ENCODE peak calls at places on chromosomes 12 and 14, in seven cellular contexts. One of them, this sample, is unnamed.

GRCh38 chr14:53956427-53957201 is at the start of gene BMP4:
- DNase-seq in mesenchymal stem cell: peak
- DNase-seq in trophoblast cell: no peak
- DNase-seq in IMR-90: peak
- DNase-seq in mesendoderm: peak
- DNase-seq in H9: peak
- DNase-seq in neuronal stem cell: no peak
- DNase-seq in this sample: peak

GRCh38 chr14:75842624-75843023 is 139.2 kb downstream of the TGFB3 start:
- DNase-seq in IMR-90: no peak
- DNase-seq in trophoblast cell: no peak
- DNase-seq in mesendoderm: no peak
- DNase-seq in mesenchymal stem cell: no peak
- DNase-seq in H9: no peak
- DNase-seq in neuronal stem cell: no peak
- DNase-seq in this sample: no peak

GRCh38 chr14:99064262-99064954 is 207.6 kb downstream of the BCL11B start:
- DNase-seq in trophoblast cell: peak
- DNase-seq in mesenchymal stem cell: no peak
- DNase-seq in mesendoderm: no peak
- DNase-seq in H9: peak
- DNase-seq in neuronal stem cell: no peak
- DNase-seq in IMR-90: no peak
- DNase-seq in this sample: no peak

GRCh38 chr12:12645485-12645884 is 33.8 kb downstream of the CREBL2 start:
- DNase-seq in IMR-90: peak
- DNase-seq in neuronal stem cell: no peak
- DNase-seq in mesendoderm: peak
- DNase-seq in trophoblast cell: no peak
- DNase-seq in mesenchymal stem cell: peak
- DNase-seq in H9: peak
- DNase-seq in this sample: no peak

GRCh38 chr12:92561543-92561899 is 141.3 kb upstream of the PLEKHG7 start:
- DNase-seq in IMR-90: peak
- DNase-seq in mesenchymal stem cell: peak
- DNase-seq in mesendoderm: no peak
- DNase-seq in neuronal stem cell: no peak
- DNase-seq in trophoblast cell: no peak
- DNase-seq in H9: no peak
- DNase-seq in this sample: no peak

GRCh38 chr14:104390941-104391901 is 188.3 kb upstream of the C14orf180 start:
- DNase-seq in IMR-90: no peak
- DNase-seq in trophoblast cell: no peak
- DNase-seq in mesendoderm: no peak
- DNase-seq in neuronal stem cell: no peak
- DNase-seq in H9: peak
- DNase-seq in mesenchymal stem cell: no peak
- DNase-seq in this sample: no peak

GRCh38 chr12:42296503-42297109 is 29.3 kb downstream of the ZCRB1 start:
- DNase-seq in H9: no peak
- DNase-seq in neuronal stem cell: no peak
- DNase-seq in mesenchymal stem cell: peak
- DNase-seq in trophoblast cell: no peak
- DNase-seq in IMR-90: no peak
- DNase-seq in mesendoderm: peak
- DNase-seq in this sample: peak

GRCh38 chr12:64744422-64745258 is 14.6 kb downstream of the GNS start:
- DNase-seq in H9: no peak
- DNase-seq in mesendoderm: no peak
- DNase-seq in IMR-90: peak
- DNase-seq in neuronal stem cell: no peak
- DNase-seq in mesenchymal stem cell: peak
- DNase-seq in trophoblast cell: no peak
- DNase-seq in this sample: no peak

GRCh38 chr12:95386056-95386455 is 87.9 kb upstream of the METAP2 start:
- DNase-seq in mesendoderm: no peak
- DNase-seq in mesenchymal stem cell: no peak
- DNase-seq in neuronal stem cell: no peak
- DNase-seq in H9: no peak
- DNase-seq in trophoblast cell: no peak
- DNase-seq in IMR-90: no peak
- DNase-seq in this sample: no peak

GRCh38 chr12:1527789-1528188 is 66.6 kb downstream of the FBXL14 start:
- DNase-seq in neuronal stem cell: no peak
- DNase-seq in mesendoderm: no peak
- DNase-seq in mesenchymal stem cell: peak
- DNase-seq in trophoblast cell: no peak
- DNase-seq in H9: no peak
- DNase-seq in IMR-90: peak
- DNase-seq in this sample: no peak

GRCh38 chr12:49507139-49507538 is 31.7 kb upstream of the KCNH3 start:
- DNase-seq in neuronal stem cell: no peak
- DNase-seq in mesenchymal stem cell: peak
- DNase-seq in mesendoderm: no peak
- DNase-seq in IMR-90: peak
- DNase-seq in trophoblast cell: no peak
- DNase-seq in H9: no peak
- DNase-seq in this sample: no peak

GRCh38 chr12:132954471-132955048 is 1.5 kb downstream of the ZNF605 start:
- DNase-seq in neuronal stem cell: no peak
- DNase-seq in mesendoderm: no peak
- DNase-seq in IMR-90: no peak
- DNase-seq in H9: no peak
- DNase-seq in mesenchymal stem cell: no peak
- DNase-seq in trophoblast cell: no peak
- DNase-seq in this sample: no peak

GRCh38 chr12:75850751-75851462 is 180.7 kb downstream of the PHLDA1 start:
- DNase-seq in neuronal stem cell: no peak
- DNase-seq in mesenchymal stem cell: peak
- DNase-seq in trophoblast cell: no peak
- DNase-seq in H9: no peak
- DNase-seq in mesendoderm: peak
- DNase-seq in IMR-90: peak
- DNase-seq in this sample: no peak

GRCh38 chr14:20587489-20588154 is at the start of gene RNASE11:
- DNase-seq in neuronal stem cell: no peak
- DNase-seq in mesendoderm: no peak
- DNase-seq in IMR-90: no peak
- DNase-seq in mesenchymal stem cell: no peak
- DNase-seq in H9: no peak
- DNase-seq in trophoblast cell: no peak
- DNase-seq in this sample: peak

GRCh38 chr14:51342226-51342625 is 102.2 kb downstream of the TMX1 start:
- DNase-seq in trophoblast cell: no peak
- DNase-seq in IMR-90: peak
- DNase-seq in neuronal stem cell: no peak
- DNase-seq in mesendoderm: no peak
- DNase-seq in mesenchymal stem cell: peak
- DNase-seq in H9: no peak
- DNase-seq in this sample: no peak

GRCh38 chr12:49903700-49904423 is at the start of gene FAIM2:
- DNase-seq in H9: peak
- DNase-seq in trophoblast cell: no peak
- DNase-seq in mesendoderm: no peak
- DNase-seq in IMR-90: peak
- DNase-seq in neuronal stem cell: no peak
- DNase-seq in mesenchymal stem cell: peak
- DNase-seq in this sample: no peak

GRCh38 chr12:108701779-108702435 is 29.4 kb downstream of the CORO1C start:
- DNase-seq in neuronal stem cell: no peak
- DNase-seq in trophoblast cell: peak
- DNase-seq in mesendoderm: peak
- DNase-seq in mesenchymal stem cell: peak
- DNase-seq in H9: no peak
- DNase-seq in IMR-90: peak
- DNase-seq in this sample: no peak

GRCh38 chr12:9240776-9241175 is 32.6 kb upstream of the PZP start:
- DNase-seq in mesendoderm: no peak
- DNase-seq in trophoblast cell: no peak
- DNase-seq in H9: no peak
- DNase-seq in mesenchymal stem cell: no peak
- DNase-seq in neuronal stem cell: no peak
- DNase-seq in IMR-90: no peak
- DNase-seq in this sample: no peak

GRCh38 chr12:70964867-70965469 is 44.4 kb upstream of the PTPRR start:
- DNase-seq in mesendoderm: peak
- DNase-seq in mesenchymal stem cell: no peak
- DNase-seq in IMR-90: no peak
- DNase-seq in trophoblast cell: no peak
- DNase-seq in neuronal stem cell: no peak
- DNase-seq in H9: no peak
- DNase-seq in this sample: no peak

GRCh38 chr14:79370969-79371368 is 840.3 kb downstream of the DIO2 start:
- DNase-seq in mesenchymal stem cell: no peak
- DNase-seq in mesendoderm: no peak
- DNase-seq in H9: no peak
- DNase-seq in IMR-90: no peak
- DNase-seq in trophoblast cell: no peak
- DNase-seq in neuronal stem cell: no peak
- DNase-seq in this sample: no peak

GRCh38 chr12:26271024-26271423 is 75.7 kb downstream of the SSPN start:
- DNase-seq in H9: no peak
- DNase-seq in mesenchymal stem cell: peak
- DNase-seq in neuronal stem cell: no peak
- DNase-seq in IMR-90: peak
- DNase-seq in mesendoderm: peak
- DNase-seq in trophoblast cell: no peak
- DNase-seq in this sample: no peak

GRCh38 chr12:113040722-113041168 is 15.8 kb upstream of the DTX1 start:
- DNase-seq in IMR-90: peak
- DNase-seq in trophoblast cell: peak
- DNase-seq in H9: no peak
- DNase-seq in neuronal stem cell: no peak
- DNase-seq in mesendoderm: peak
- DNase-seq in mesenchymal stem cell: peak
- DNase-seq in this sample: no peak

GRCh38 chr12:23618718-23619117 is 330.8 kb downstream of the SOX5 start:
- DNase-seq in IMR-90: no peak
- DNase-seq in trophoblast cell: no peak
- DNase-seq in H9: no peak
- DNase-seq in neuronal stem cell: no peak
- DNase-seq in mesenchymal stem cell: no peak
- DNase-seq in mesendoderm: no peak
- DNase-seq in this sample: no peak

GRCh38 chr12:24821691-24822090 is 127.2 kb downstream of the BCAT1 start:
- DNase-seq in H9: no peak
- DNase-seq in IMR-90: peak
- DNase-seq in trophoblast cell: no peak
- DNase-seq in neuronal stem cell: no peak
- DNase-seq in mesendoderm: no peak
- DNase-seq in mesenchymal stem cell: peak
- DNase-seq in this sample: no peak

GRCh38 chr14:80233489-80233888 is 22.2 kb upstream of the DIO2 start:
- DNase-seq in mesendoderm: no peak
- DNase-seq in H9: no peak
- DNase-seq in trophoblast cell: no peak
- DNase-seq in IMR-90: no peak
- DNase-seq in neuronal stem cell: no peak
- DNase-seq in mesenchymal stem cell: no peak
- DNase-seq in this sample: no peak

GRCh38 chr12:51240971-51241370 is 2.3 kb downstream of the DAZAP2 start:
- DNase-seq in neuronal stem cell: no peak
- DNase-seq in mesendoderm: no peak
- DNase-seq in H9: no peak
- DNase-seq in IMR-90: peak
- DNase-seq in trophoblast cell: peak
- DNase-seq in mesenchymal stem cell: no peak
- DNase-seq in this sample: no peak

GRCh38 chr14:96582641-96582980 is 80.4 kb downstream of the PAPOLA start:
- DNase-seq in neuronal stem cell: no peak
- DNase-seq in mesenchymal stem cell: no peak
- DNase-seq in IMR-90: no peak
- DNase-seq in mesendoderm: no peak
- DNase-seq in H9: peak
- DNase-seq in trophoblast cell: no peak
- DNase-seq in this sample: no peak

GRCh38 chr14:61698216-61698980 is 3.1 kb downstream of the HIF1A start:
- DNase-seq in neuronal stem cell: no peak
- DNase-seq in H9: no peak
- DNase-seq in mesendoderm: no peak
- DNase-seq in trophoblast cell: no peak
- DNase-seq in mesenchymal stem cell: no peak
- DNase-seq in IMR-90: no peak
- DNase-seq in this sample: no peak

GRCh38 chr12:6092784-6093722 is 31.4 kb downstream of the VWF start:
- DNase-seq in H9: no peak
- DNase-seq in trophoblast cell: peak
- DNase-seq in mesendoderm: peak
- DNase-seq in neuronal stem cell: no peak
- DNase-seq in mesenchymal stem cell: peak
- DNase-seq in IMR-90: peak
- DNase-seq in this sample: no peak

DNA sequence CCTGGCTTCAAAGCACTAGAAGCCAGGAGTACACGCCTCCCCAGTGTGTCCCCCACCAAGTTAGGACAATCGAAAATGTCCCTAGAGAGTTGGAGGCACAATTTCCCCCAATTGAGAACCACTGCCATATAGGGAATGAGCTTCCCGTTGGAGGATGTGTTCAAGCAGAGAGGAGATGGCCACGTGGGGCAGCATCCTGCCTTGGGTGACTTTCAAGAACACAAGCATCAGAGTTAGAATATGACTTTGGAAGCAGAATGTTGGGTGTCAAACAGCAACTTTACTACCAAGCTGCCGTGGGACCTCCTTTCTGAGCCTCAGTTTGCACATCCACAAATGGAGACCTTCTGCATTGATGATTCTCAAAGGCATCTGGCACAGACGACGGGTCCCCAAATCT is 56.5 kb downstream of the RFLNA start:
- DNase-seq in mesenchymal stem cell: no peak
- DNase-seq in neuronal stem cell: no peak
- DNase-seq in IMR-90: no peak
- DNase-seq in H9: no peak
- DNase-seq in mesendoderm: no peak
- DNase-seq in trophoblast cell: no peak
- DNase-seq in this sample: no peak
- H2BK5ac ChIP-seq in mesenchymal stem cell: no peak
- H2BK5ac ChIP-seq in neuronal stem cell: no peak
- H2BK5ac ChIP-seq in IMR-90: no peak
- H2BK5ac ChIP-seq in H9: no peak
- H2BK5ac ChIP-seq in mesendoderm: no peak
- H2BK5ac ChIP-seq in trophoblast cell: no peak
- H2BK5ac ChIP-seq in this sample: no peak

GRCh38 chr12:31846405-31846804 is 112.8 kb upstream of the RESF1 start:
- DNase-seq in mesendoderm: no peak
- DNase-seq in neuronal stem cell: no peak
- DNase-seq in H9: no peak
- DNase-seq in trophoblast cell: no peak
- DNase-seq in IMR-90: no peak
- DNase-seq in mesenchymal stem cell: no peak
- DNase-seq in this sample: no peak
- H2BK5ac ChIP-seq in mesendoderm: no peak
- H2BK5ac ChIP-seq in neuronal stem cell: no peak
- H2BK5ac ChIP-seq in H9: no peak
- H2BK5ac ChIP-seq in trophoblast cell: no peak
- H2BK5ac ChIP-seq in IMR-90: no peak
- H2BK5ac ChIP-seq in mesenchymal stem cell: no peak
- H2BK5ac ChIP-seq in this sample: no peak

GRCh38 chr14:94638961-94639817 is 27.0 kb downstream of the SERPINA3 start:
- DNase-seq in neuronal stem cell: no peak
- DNase-seq in mesendoderm: no peak
- DNase-seq in mesenchymal stem cell: no peak
- DNase-seq in IMR-90: no peak
- DNase-seq in H9: no peak
- DNase-seq in trophoblast cell: no peak
- DNase-seq in this sample: no peak
- H2BK5ac ChIP-seq in neuronal stem cell: no peak
- H2BK5ac ChIP-seq in mesendoderm: no peak
- H2BK5ac ChIP-seq in mesenchymal stem cell: no peak
- H2BK5ac ChIP-seq in IMR-90: no peak
- H2BK5ac ChIP-seq in H9: no peak
- H2BK5ac ChIP-seq in trophoblast cell: no peak
- H2BK5ac ChIP-seq in this sample: no peak

GRCh38 chr14:37669242-37669641 is 73.8 kb downstream of the TTC6 start:
- DNase-seq in mesenchymal stem cell: no peak
- DNase-seq in mesendoderm: no peak
- DNase-seq in H9: no peak
- DNase-seq in trophoblast cell: no peak
- DNase-seq in neuronal stem cell: no peak
- DNase-seq in IMR-90: no peak
- DNase-seq in this sample: no peak
- H2BK5ac ChIP-seq in mesenchymal stem cell: no peak
- H2BK5ac ChIP-seq in mesendoderm: no peak
- H2BK5ac ChIP-seq in H9: no peak
- H2BK5ac ChIP-seq in trophoblast cell: no peak
- H2BK5ac ChIP-seq in neuronal stem cell: no peak
- H2BK5ac ChIP-seq in IMR-90: peak
- H2BK5ac ChIP-seq in this sample: no peak